ENCODE peak calls at places on chromosomes 5 and 9, in six cellular contexts. One of them, this sample, is unnamed.

GRCh38 chr9:27422435-27422834 is 101.7 kb upstream of the IFNK start:
- DNase-seq in A549: no peak
- DNase-seq in GM12878: no peak
- DNase-seq in HepG2: no peak
- DNase-seq in K562: no peak
- DNase-seq in endothelial cell of umbilical vein: no peak
- DNase-seq in this sample: no peak

GRCh38 chr9:130842547-130842946 is 7.5 kb downstream of the ABL1 start:
- DNase-seq in endothelial cell of umbilical vein: no peak
- DNase-seq in HepG2: no peak
- DNase-seq in A549: no peak
- DNase-seq in K562: no peak
- DNase-seq in GM12878: no peak
- DNase-seq in this sample: no peak

GRCh38 chr5:138246334-138246733 is 28.1 kb downstream of the GFRA3 start:
- DNase-seq in HepG2: peak
- DNase-seq in GM12878: no peak
- DNase-seq in A549: no peak
- DNase-seq in K562: no peak
- DNase-seq in endothelial cell of umbilical vein: no peak
- DNase-seq in this sample: no peak

GRCh38 chr5:151357792-151358191 is 10.4 kb upstream of the SLC36A2 start:
- DNase-seq in K562: no peak
- DNase-seq in HepG2: no peak
- DNase-seq in GM12878: no peak
- DNase-seq in endothelial cell of umbilical vein: no peak
- DNase-seq in A549: no peak
- DNase-seq in this sample: peak

GRCh38 chr5:59341155-59341554 is 552.4 kb downstream of the PDE4D start:
- DNase-seq in A549: no peak
- DNase-seq in K562: no peak
- DNase-seq in GM12878: no peak
- DNase-seq in HepG2: no peak
- DNase-seq in endothelial cell of umbilical vein: no peak
- DNase-seq in this sample: no peak

GRCh38 chr5:153937661-153938060 is 101.0 kb downstream of the FAM114A2 start:
- DNase-seq in GM12878: no peak
- DNase-seq in HepG2: no peak
- DNase-seq in A549: no peak
- DNase-seq in K562: no peak
- DNase-seq in endothelial cell of umbilical vein: no peak
- DNase-seq in this sample: no peak

GRCh38 chr5:168329302-168329701 is 37.9 kb downstream of the WWC1 start:
- DNase-seq in GM12878: no peak
- DNase-seq in K562: no peak
- DNase-seq in endothelial cell of umbilical vein: no peak
- DNase-seq in HepG2: peak
- DNase-seq in A549: no peak
- DNase-seq in this sample: no peak

GRCh38 chr5:134510970-134511795 is 14.3 kb upstream of the JADE2 start:
- DNase-seq in GM12878: no peak
- DNase-seq in A549: no peak
- DNase-seq in endothelial cell of umbilical vein: peak
- DNase-seq in HepG2: peak
- DNase-seq in K562: no peak
- DNase-seq in this sample: no peak

GRCh38 chr5:150411245-150411979 is 1.3 kb downstream of the CD74 start:
- DNase-seq in K562: no peak
- DNase-seq in HepG2: no peak
- DNase-seq in GM12878: no peak
- DNase-seq in A549: no peak
- DNase-seq in endothelial cell of umbilical vein: no peak
- DNase-seq in this sample: peak

GRCh38 chr5:64497390-64497789 is 8.4 kb upstream of the RGS7BP start:
- DNase-seq in K562: no peak
- DNase-seq in HepG2: no peak
- DNase-seq in GM12878: no peak
- DNase-seq in endothelial cell of umbilical vein: no peak
- DNase-seq in A549: no peak
- DNase-seq in this sample: no peak

GRCh38 chr9:89661956-89662717 is 57.3 kb downstream of the GADD45G start:
- DNase-seq in GM12878: no peak
- DNase-seq in HepG2: peak
- DNase-seq in A549: peak
- DNase-seq in K562: peak
- DNase-seq in endothelial cell of umbilical vein: peak
- DNase-seq in this sample: peak
- TF ChIP-seq CTCF in GM12878: no peak
- TF ChIP-seq CTCF in HepG2: no peak
- TF ChIP-seq CTCF in A549: no peak
- TF ChIP-seq CTCF in K562: no peak
- TF ChIP-seq CTCF in endothelial cell of umbilical vein: no peak
- TF ChIP-seq CTCF in this sample: no peak

DNA sequence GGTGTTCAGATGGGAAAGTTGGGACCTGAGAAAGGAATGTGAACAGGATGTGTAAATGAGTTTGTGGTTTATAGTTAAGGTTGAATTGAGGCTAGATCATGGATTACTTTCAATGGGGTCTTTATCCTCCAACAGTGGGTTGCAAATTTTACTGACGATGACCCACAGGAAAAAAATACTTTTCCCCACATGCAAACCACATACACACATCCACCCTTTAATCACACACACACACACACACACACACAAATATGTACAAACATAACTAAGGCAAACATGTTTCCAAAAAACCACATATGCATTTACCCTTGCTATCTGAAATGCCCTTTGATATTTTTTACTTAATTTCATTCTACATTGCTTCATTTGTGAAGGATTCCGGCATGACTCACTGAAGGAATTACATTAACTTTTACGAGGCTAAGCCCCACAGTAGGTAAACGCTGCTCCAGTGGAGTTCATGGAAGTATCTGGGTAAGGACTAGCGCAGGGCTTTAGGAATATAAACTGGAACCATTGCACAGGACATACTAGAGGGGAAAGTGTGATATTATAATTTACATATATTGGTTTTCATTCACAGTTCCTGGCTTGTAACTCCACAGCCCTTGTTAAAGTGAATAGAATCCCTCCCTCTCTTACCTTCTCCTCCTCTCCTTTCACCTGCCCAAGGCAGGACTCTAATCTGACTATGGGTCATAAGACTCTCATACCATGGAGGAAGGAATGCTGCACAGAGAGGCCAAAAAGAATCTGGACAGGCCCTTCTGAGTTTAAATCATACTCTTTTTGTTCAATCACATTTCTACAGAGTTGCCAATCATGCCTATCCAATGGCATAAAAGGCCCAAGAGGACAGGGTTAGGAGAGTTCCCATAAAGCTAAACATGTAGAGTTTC is 8.5 kb upstream of the SPEF2 start:
- DNase-seq in A549: no peak
- DNase-seq in GM12878: no peak
- DNase-seq in HepG2: no peak
- DNase-seq in endothelial cell of umbilical vein: no peak
- DNase-seq in K562: no peak
- DNase-seq in this sample: no peak
- TF ChIP-seq MYC in A549: no peak
- TF ChIP-seq MYC in GM12878: no peak
- TF ChIP-seq MYC in HepG2: no peak
- TF ChIP-seq MYC in endothelial cell of umbilical vein: no peak
- TF ChIP-seq MYC in K562: no peak
- TF ChIP-seq MYC in this sample: no peak

GRCh38 chr5:127846884-127847283 is 143.7 kb downstream of the CCDC192 start:
- DNase-seq in A549: no peak
- DNase-seq in endothelial cell of umbilical vein: no peak
- DNase-seq in GM12878: no peak
- DNase-seq in HepG2: no peak
- DNase-seq in K562: no peak
- DNase-seq in this sample: no peak

GRCh38 chr5:127849891-127850290 is 146.7 kb downstream of the CCDC192 start:
- DNase-seq in GM12878: no peak
- DNase-seq in endothelial cell of umbilical vein: no peak
- DNase-seq in K562: no peak
- DNase-seq in HepG2: no peak
- DNase-seq in A549: no peak
- DNase-seq in this sample: no peak

GRCh38 chr5:127844631-127845030 is 141.4 kb downstream of the CCDC192 start:
- DNase-seq in HepG2: no peak
- DNase-seq in endothelial cell of umbilical vein: no peak
- DNase-seq in A549: no peak
- DNase-seq in GM12878: no peak
- DNase-seq in K562: no peak
- DNase-seq in this sample: no peak

GRCh38 chr5:127849436-127849835 is 146.2 kb downstream of the CCDC192 start:
- DNase-seq in GM12878: no peak
- DNase-seq in A549: no peak
- DNase-seq in K562: no peak
- DNase-seq in HepG2: no peak
- DNase-seq in endothelial cell of umbilical vein: no peak
- DNase-seq in this sample: no peak

DNA sequence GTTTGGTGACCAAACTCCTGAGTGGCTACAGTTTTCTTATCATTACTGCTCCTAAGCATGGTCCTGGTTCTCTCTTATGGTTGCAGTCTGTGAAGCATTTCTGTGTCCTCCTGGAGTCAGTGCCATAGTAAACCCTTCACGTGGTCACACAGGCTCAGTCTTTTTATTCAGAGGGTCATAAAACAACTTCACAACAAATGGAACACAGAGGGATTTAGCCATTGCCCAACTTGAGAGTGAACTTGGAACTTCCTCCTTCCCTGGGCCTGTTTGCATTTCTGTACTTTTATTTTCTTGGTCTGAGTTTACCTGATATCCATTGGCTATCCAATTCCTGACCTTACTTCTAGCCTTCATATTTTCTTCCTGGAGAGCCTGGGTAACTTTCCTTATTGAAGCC is 144.9 kb downstream of the CCDC192 start:
- DNase-seq in HepG2: no peak
- DNase-seq in K562: no peak
- DNase-seq in endothelial cell of umbilical vein: no peak
- DNase-seq in A549: no peak
- DNase-seq in GM12878: no peak
- DNase-seq in this sample: peak
- H3K4me3 ChIP-seq in HepG2: no peak
- H3K4me3 ChIP-seq in K562: no peak
- H3K4me3 ChIP-seq in endothelial cell of umbilical vein: no peak
- H3K4me3 ChIP-seq in A549: no peak
- H3K4me3 ChIP-seq in GM12878: no peak
- H3K4me3 ChIP-seq in this sample: no peak

GRCh38 chr5:169548315-169548714 is 35.3 kb upstream of the SPDL1 start:
- DNase-seq in HepG2: peak
- DNase-seq in A549: peak
- DNase-seq in GM12878: no peak
- DNase-seq in K562: no peak
- DNase-seq in endothelial cell of umbilical vein: peak
- DNase-seq in this sample: peak
- TF ChIP-seq CTCF in HepG2: peak
- TF ChIP-seq CTCF in A549: peak
- TF ChIP-seq CTCF in GM12878: peak
- TF ChIP-seq CTCF in K562: no peak
- TF ChIP-seq CTCF in endothelial cell of umbilical vein: peak
- TF ChIP-seq CTCF in this sample: peak

GRCh38 chr9:8555767-8556500 is 756.4 kb upstream of the DMAC1 start:
- DNase-seq in A549: no peak
- DNase-seq in GM12878: no peak
- DNase-seq in HepG2: no peak
- DNase-seq in endothelial cell of umbilical vein: no peak
- DNase-seq in K562: no peak
- DNase-seq in this sample: no peak

GRCh38 chr9:8558176-8558575 is 758.6 kb upstream of the DMAC1 start:
- DNase-seq in GM12878: no peak
- DNase-seq in A549: peak
- DNase-seq in K562: no peak
- DNase-seq in HepG2: no peak
- DNase-seq in endothelial cell of umbilical vein: peak
- DNase-seq in this sample: no peak

GRCh38 chr9:8564960-8565359 is 765.4 kb upstream of the DMAC1 start:
- DNase-seq in GM12878: no peak
- DNase-seq in endothelial cell of umbilical vein: no peak
- DNase-seq in A549: no peak
- DNase-seq in K562: no peak
- DNase-seq in HepG2: no peak
- DNase-seq in this sample: no peak

DNA sequence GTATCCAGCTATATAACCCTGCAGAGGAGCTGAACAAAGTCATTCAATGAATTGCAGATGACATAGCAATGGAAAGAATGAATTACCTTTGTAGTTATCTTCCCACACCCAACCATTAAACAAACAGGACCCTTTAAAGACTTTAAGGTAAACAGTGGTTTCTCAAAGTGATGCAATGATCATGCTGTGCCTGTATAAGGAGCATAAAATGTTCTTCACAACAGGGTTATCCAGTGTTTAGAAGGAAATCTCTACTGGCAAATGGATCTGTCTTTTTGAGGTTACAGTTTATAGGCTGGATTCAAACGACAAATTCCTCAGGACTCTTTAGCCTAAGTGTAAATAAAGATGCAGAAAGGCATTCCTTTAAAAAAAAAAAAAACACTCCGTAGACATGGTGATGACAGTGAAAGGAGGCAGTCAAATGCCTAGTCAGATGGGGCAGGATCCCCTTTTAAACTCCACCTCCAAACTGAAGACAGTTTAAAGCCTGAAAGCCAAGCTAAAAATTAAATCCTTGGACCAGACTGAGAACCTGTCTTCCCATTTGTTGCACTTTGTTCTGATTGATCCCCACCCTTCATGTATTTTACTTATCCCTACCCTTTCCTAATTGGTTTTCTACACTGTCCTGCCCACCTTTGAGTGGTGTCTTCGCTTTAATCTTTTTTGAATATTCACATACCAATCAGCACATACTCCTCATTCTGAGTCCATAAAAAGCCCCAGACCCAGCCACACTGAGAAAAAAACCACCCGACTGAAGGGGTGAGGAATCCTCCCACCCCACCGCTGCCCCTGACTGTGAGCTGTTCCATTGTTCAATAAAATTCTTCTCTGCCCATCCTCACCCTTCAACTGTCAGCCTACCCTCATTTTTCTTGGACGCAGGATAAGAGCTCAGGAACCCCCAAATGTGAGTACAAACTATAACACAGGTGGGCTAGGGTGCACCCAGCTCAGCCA is 761.3 kb upstream of the DMAC1 start:
- DNase-seq in A549: no peak
- DNase-seq in HepG2: no peak
- DNase-seq in K562: no peak
- DNase-seq in endothelial cell of umbilical vein: no peak
- DNase-seq in GM12878: no peak
- DNase-seq in this sample: no peak
- TF ChIP-seq MYC in A549: no peak
- TF ChIP-seq MYC in HepG2: no peak
- TF ChIP-seq MYC in K562: no peak
- TF ChIP-seq MYC in endothelial cell of umbilical vein: no peak
- TF ChIP-seq MYC in GM12878: no peak
- TF ChIP-seq MYC in this sample: no peak